ENCODE peak calls at places on chromosomes 2 and 18, in six cellular contexts. F is GM23248, H is neural progenitor cell, A is MM.1S, S is OCI-LY7, U is HCT116. R is an unnamed sample. For H3K79me2, the result is how much of the 10 kb centered on the place peaks cover.

GRCh38 chr18:59674534-59674933 is 22.7 kb downstream of the CCBE1 start:
- DNase-seq in F (no peak), H (no peak), A (no peak), S (no peak), U (no peak), R (no peak)

GRCh38 chr2:61645911-61646310 is 107.8 kb upstream of the XPO1 start:
- DNase-seq in F (peak), H (no peak), A (no peak), S (no peak), U (no peak), R (no peak)

GRCh38 chr2:54964271-54964670 is 86.0 kb downstream of the RTN4 start:
- DNase-seq in F (peak), H (no peak), A (no peak), S (no peak), U (no peak), R (no peak)

GRCh38 chr18:10035306-10035991 is 121.6 kb downstream of the VAPA start:
- DNase-seq in F (peak), H (no peak), A (no peak), S (no peak), U (no peak), R (no peak)

GRCh38 chr18:58231930-58232329 is 187.9 kb downstream of the NEDD4L start:
- DNase-seq in F (peak), H (no peak), A (no peak), S (no peak), U (no peak), R (no peak)

GRCh38 chr18:35964319-35964718 is 8.2 kb upstream of the RMP24 start:
- DNase-seq in F (no peak), H (no peak), A (no peak), S (no peak), U (no peak), R (no peak)

GRCh38 chr2:88464166-88464565 is 11.7 kb upstream of the FOXI3 start:
- DNase-seq in F (no peak), H (no peak), A (no peak), S (no peak), U (no peak), R (no peak)

GRCh38 chr2:12556762-12557161 is 160.0 kb upstream of the TRIB2 start:
- DNase-seq in F (peak), H (no peak), A (no peak), S (no peak), U (no peak), R (no peak)

GRCh38 chr2:152594792-152595191 is 122.5 kb downstream of the PRPF40A start:
- DNase-seq in F (peak), H (no peak), A (no peak), S (no peak), U (no peak), R (no peak)

GRCh38 chr18:42182728-42183700 is 228.0 kb downstream of the PIK3C3 start:
- DNase-seq in F (peak), H (no peak), A (no peak), S (no peak), U (no peak), R (no peak)

GRCh38 chr2:172208881-172209325 is 106.2 kb upstream of the DLX2 start:
- DNase-seq in F (peak), H (no peak), A (no peak), S (no peak), U (no peak), R (no peak)

GRCh38 chr18:30632058-30632718 is 410.4 kb downstream of the DSC3 start:
- DNase-seq in F (no peak), H (no peak), A (peak), S (no peak), U (no peak), R (peak)

GRCh38 chr2:31813016-31813415 is 197.8 kb downstream of the MEMO1 start:
- DNase-seq in F (no peak), H (no peak), A (no peak), S (no peak), U (no peak), R (no peak)

GRCh38 chr18:36211612-36212065 is 24.3 kb downstream of the MOCOS start:
- DNase-seq in F (peak), H (no peak), A (no peak), S (no peak), U (no peak), R (no peak)

GRCh38 chr2:231110551-231110950 is 14.3 kb downstream of the HTR2B start:
- DNase-seq in F (peak), H (no peak), A (no peak), S (no peak), U (no peak), R (no peak)

GRCh38 chr2:46803911-46804670 is 111.5 kb downstream of the MCFD2 start:
- DNase-seq in F (peak), H (no peak), A (no peak), S (no peak), U (peak), R (no peak)

GRCh38 chr2:168254158-168254935 is 7.0 kb upstream of the STK39 start:
- DNase-seq in F (peak), H (no peak), A (no peak), S (no peak), U (peak), R (no peak)

GRCh38 chr2:207254526-207255464 is 89.0 kb upstream of the KLF7 start:
- DNase-seq in F (peak), H (no peak), A (no peak), S (no peak), U (no peak), R (no peak)

GRCh38 chr2:117714110-117714509 is 100.4 kb upstream of the DDX18 start:
- DNase-seq in F (no peak), H (no peak), A (no peak), S (no peak), U (no peak), R (no peak)

GRCh38 chr2:132521321-132521720 is 104.7 kb downstream of the GPR39 start:
- DNase-seq in F (no peak), H (no peak), A (no peak), S (no peak), U (no peak), R (peak)

GRCh38 chr2:101846973-101847372 is 144.8 kb upstream of the IL1R2 start:
- DNase-seq in F (no peak), H (no peak), A (no peak), S (no peak), U (no peak), R (no peak)

GRCh38 chr18:9943311-9943710 is 29.5 kb downstream of the VAPA start:
- DNase-seq in F (no peak), H (no peak), A (no peak), S (no peak), U (no peak), R (no peak)

GRCh38 chr2:68734176-68734575 is 435 bp upstream of the ARHGAP25 start:
- DNase-seq in F (no peak), H (no peak), A (no peak), S (no peak), U (no peak), R (no peak)

GRCh38 chr2:11160731-11161455 is 5.6 kb downstream of the SLC66A3 start:
- DNase-seq in F (no peak), H (no peak), A (peak), S (peak), U (no peak), R (no peak)

GRCh38 chr2:213248637-213249036 is 35.6 kb upstream of the SPAG16 start:
- DNase-seq in F (no peak), H (no peak), A (no peak), S (no peak), U (no peak), R (no peak)

GRCh38 chr2:174901075-174901474 is 104.1 kb downstream of the CHN1 start:
- DNase-seq in F (peak), H (peak), A (peak), S (no peak), U (no peak), R (no peak)

GRCh38 chr18:50405582-50406271 is 30.9 kb downstream of the SKA1 start:
- DNase-seq in F (no peak), H (peak), A (no peak), S (no peak), U (no peak), R (peak)

GRCh38 chr2:48328972-48329723 is 200.8 kb upstream of the STON1 start:
- DNase-seq in F (no peak), H (peak), A (no peak), S (no peak), U (no peak), R (no peak)

GRCh38 chr2:215032153-215032552 is 106.3 kb downstream of the ABCA12 start:
- DNase-seq in F (no peak), H (no peak), A (no peak), S (no peak), U (no peak), R (no peak)

GRCh38 chr2:80887923-80888322 is 583.4 kb upstream of the LRRTM1 start:
- DNase-seq in F (no peak), H (no peak), A (no peak), S (no peak), U (no peak), R (no peak)

GRCh38 chr2:105537466-105537865 is 138.6 kb upstream of the FHL2 start:
- DNase-seq in F (no peak), H (no peak), A (no peak), S (no peak), U (no peak), R (no peak)

GRCh38 chr2:18753722-18754121 is 164.4 kb upstream of the NT5C1B start:
- DNase-seq in F (no peak), H (no peak), A (no peak), S (no peak), U (no peak), R (no peak)

GRCh38 chr2:42135381-42136312 is 33.5 kb upstream of the EML4 start:
- DNase-seq in F (no peak), H (no peak), A (no peak), S (no peak), U (no peak), R (no peak)
- H3K27ac ChIP-seq in F (no peak), H (no peak), A (no peak), S (no peak), U (no peak), R (no peak)

DNA sequence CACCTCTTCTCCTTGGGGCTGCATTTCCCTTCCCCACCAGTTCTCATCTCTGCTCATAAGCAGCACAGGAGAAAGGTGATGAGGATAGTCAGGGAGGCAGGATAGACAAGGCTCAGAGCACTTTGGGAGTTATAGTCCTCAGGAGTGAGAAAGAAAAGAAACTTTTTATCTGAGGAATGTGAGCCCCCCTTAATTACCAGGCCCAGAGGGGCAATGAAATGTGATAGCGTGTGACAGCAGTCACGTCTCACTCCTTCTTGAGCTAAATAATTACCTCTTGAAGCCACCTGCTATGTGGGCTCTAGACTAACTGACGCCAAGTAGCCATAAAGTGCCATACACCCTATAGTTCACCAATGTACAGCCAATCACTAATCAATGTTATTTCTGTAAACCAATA is 105.8 kb downstream of the SPP2 start:
- DNase-seq in F (no peak), H (peak), A (no peak), S (no peak), U (no peak), R (no peak)
- H3K79me2 ChIP-seq in F (under half), H (under half), A (under half), S (under half), U (under half), R (under half)

DNA sequence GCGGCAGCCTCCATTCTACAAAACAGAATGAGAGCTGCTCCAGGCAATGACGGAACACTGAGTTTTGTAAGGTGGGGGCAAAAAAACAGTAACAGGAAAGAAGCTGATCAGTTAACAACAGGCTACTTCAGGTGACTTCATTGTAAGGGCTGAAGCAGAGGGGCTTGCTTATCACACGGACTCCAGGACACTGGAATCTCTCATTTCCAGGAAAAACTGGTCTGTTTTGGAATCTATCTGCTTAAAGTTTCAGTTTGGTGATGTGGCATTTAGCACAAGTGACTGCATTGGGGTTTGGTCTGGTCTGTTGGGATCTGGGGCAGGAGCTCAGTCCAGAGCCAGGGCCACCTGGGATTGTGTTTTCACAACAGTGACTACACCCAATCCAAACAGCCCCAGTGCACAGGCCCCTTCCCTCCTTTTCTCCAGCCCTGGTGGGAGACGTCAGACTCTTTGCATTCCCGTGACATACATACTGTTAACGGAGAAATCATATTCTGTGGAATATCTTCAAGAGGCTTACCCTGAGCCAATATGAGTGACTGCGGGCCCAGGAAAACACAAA is 14.1 kb downstream of the AMER3 start:
- DNase-seq in F (no peak), H (no peak), A (no peak), S (no peak), U (no peak), R (no peak)
- TF ChIP-seq EZH2phosphoT487 in F (no peak), H (no peak), A (no peak), S (no peak), U (no peak), R (no peak)

GRCh38 chr2:106956879-106957278 is 70.9 kb upstream of the ST6GAL2 start:
- DNase-seq in F (peak), H (no peak), A (no peak), S (no peak), U (no peak), R (peak)

GRCh38 chr2:106961328-106961727 is 75.4 kb upstream of the ST6GAL2 start:
- DNase-seq in F (no peak), H (no peak), A (no peak), S (no peak), U (no peak), R (no peak)

GRCh38 chr2:106963156-106963555 is 77.2 kb upstream of the ST6GAL2 start:
- DNase-seq in F (peak), H (no peak), A (no peak), S (no peak), U (no peak), R (no peak)

GRCh38 chr2:106960633-106961205 is 74.8 kb upstream of the ST6GAL2 start:
- DNase-seq in F (no peak), H (peak), A (no peak), S (no peak), U (no peak), R (no peak)

GRCh38 chr2:106959975-106960632 is 74.1 kb upstream of the ST6GAL2 start:
- DNase-seq in F (peak), H (no peak), A (no peak), S (no peak), U (no peak), R (no peak)
- H3K27ac ChIP-seq in F (no peak), H (no peak), A (no peak), S (no peak), U (no peak), R (no peak)

DNA sequence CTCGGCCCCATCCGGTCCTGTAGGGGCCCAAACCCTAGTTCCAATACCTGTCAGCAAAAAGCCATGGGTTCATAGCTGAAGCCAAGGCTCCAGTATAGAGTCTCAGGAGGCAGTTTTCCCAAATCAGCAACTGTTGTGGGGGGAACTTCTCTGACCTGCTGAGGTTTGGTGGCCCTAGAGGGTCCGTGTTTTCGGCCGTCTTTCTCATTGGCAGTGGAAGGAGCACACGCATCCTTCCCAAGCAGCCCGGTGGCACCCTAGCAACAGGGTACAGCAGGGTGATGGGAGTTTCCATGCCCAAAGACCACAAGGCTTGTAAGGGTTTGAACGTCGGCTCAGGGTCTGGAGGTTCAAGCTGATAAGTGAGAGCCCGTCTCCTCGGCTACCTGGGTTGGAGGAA is 6.6 kb downstream of the FOSL2 start:
- DNase-seq in F (no peak), H (no peak), A (no peak), S (no peak), U (no peak), R (no peak)
- H3K79me2 ChIP-seq in F (half or more), H (under half), A (half or more), S (under half), U (half or more), R (under half)

GRCh38 chr18:44682181-44682870 is 1.6 kb downstream of the SETBP1 start:
- DNase-seq in F (no peak), H (peak), A (peak), S (no peak), U (no peak), R (peak)

GRCh38 chr18:44681039-44681595 is 429 bp downstream of the SETBP1 start:
- DNase-seq in F (peak), H (no peak), A (no peak), S (peak), U (no peak), R (no peak)

GRCh38 chr18:44681611-44682010 is 923 bp downstream of the SETBP1 start:
- DNase-seq in F (no peak), H (no peak), A (no peak), S (no peak), U (no peak), R (no peak)

GRCh38 chr18:44683566-44683965 is 2.9 kb downstream of the SETBP1 start:
- DNase-seq in F (peak), H (no peak), A (no peak), S (no peak), U (no peak), R (no peak)

GRCh38 chr18:44682871-44683221 is 2.2 kb downstream of the SETBP1 start:
- DNase-seq in F (no peak), H (peak), A (no peak), S (no peak), U (no peak), R (peak)
- TF ChIP-seq EZH2phosphoT487 in F (no peak), H (no peak), A (no peak), S (no peak), U (no peak), R (no peak)

GRCh38 chr2:65368464-65368863 is 63.9 kb downstream of the SPRED2 start:
- DNase-seq in F (no peak), H (no peak), A (no peak), S (no peak), U (no peak), R (no peak)
- H3K27ac ChIP-seq in F (peak), H (no peak), A (no peak), S (peak), U (no peak), R (no peak)

DNA sequence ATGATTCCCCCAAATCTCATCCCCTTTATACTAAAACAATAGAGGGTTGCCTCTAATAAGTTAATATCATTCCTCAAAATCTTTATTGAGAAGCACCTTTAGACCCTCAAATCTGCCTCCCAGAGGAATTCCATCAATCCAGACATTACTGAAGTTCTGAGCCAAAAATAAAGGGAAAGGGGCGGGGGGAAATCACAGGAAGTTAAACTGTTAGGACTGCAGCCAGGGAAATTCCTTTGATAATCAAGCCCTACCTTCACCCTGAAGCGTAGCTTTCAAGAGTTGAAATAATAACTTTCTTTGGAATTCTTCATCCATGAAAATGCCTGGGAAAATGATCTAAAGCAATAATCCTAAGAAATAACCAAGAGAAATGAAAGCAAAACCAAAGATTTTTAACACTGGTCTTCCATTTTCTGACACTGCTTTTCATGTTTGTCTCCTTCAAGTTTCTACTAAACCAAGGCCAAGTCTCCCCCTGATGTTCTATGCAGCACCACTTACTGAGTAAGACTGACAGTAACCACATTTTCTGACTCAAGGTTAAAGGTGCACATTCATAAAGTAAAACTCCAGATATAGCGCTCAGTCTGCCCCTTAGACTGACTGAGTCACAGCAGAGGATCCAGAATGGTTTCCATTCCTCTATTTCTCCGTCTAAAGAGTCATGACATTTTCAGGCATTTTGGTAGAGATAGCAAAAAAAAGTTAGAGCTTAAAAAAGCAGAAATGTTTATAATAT is 78.2 kb downstream of the TCF4 start:
- DNase-seq in F (peak), H (no peak), A (peak), S (peak), U (no peak), R (peak)
- H3K79me2 ChIP-seq in F (half or more), H (half or more), A (under half), S (half or more), U (under half), R (half or more)

GRCh38 chr2:226115832-226116200 is 683.8 kb downstream of the IRS1 start:
- DNase-seq in F (peak), H (no peak), A (no peak), S (no peak), U (no peak), R (peak)
- TF ChIP-seq EZH2phosphoT487 in F (no peak), H (no peak), A (no peak), S (no peak), U (no peak), R (no peak)

DNA sequence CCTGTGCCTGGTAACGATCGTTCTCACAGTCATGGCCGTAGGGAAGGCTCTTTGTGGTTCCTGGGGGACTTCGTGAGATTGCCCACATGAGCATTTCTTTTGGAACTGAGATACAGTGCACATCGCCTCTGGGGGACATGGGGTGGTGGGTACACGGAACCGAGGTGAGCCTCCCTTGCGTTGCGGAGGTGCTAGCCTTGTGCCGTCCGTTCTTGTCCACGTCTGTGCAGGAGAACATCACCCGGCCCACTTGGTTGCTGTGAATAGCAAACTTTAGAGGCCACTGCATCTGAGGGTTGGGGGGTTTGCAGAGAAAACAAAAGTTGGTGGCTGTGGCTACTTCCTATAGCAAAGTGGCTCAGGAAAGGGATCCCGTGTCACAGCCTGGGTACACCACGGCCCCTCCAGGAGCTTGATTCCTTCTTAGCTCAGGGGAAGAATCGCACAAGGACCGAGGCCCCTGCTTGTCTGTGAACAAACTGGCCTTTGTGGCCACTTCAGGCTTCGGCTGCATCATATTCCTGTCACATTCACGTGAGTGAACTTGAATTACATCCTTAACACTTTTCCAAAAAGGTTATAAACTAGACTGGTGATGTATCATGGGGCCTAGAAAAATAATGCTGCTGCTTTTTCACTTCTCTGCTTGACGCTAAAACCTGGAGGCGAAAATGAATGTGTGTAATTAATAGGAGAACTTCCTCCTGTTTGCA is 72.6 kb downstream of the LRRFIP1 start:
- DNase-seq in F (no peak), H (no peak), A (no peak), S (no peak), U (no peak), R (peak)
- H3K27ac ChIP-seq in F (peak), H (no peak), A (peak), S (peak), U (no peak), R (peak)